ENCODE peak calls at places on chromosome X, in seven cellular contexts. Z, Q, W, I, R, D and X are unnamed samples.

GRCh38 chrX:10109695-10110094 is 47.1 kb upstream of the CLCN4 start:
- DNase-seq in Z (no peak), Q (no peak), W (no peak), I (no peak), R (no peak), D (peak; percentile 8), X (no peak)

GRCh38 chrX:22135994-22136684 is 104.0 kb downstream of the PHEX start:
- DNase-seq in Z (peak; percentile 67), Q (peak; percentile 35), W (no peak), I (peak; percentile 79), R (peak; percentile 61), D (peak; percentile 34), X (peak; percentile 43)

GRCh38 chrX:40107291-40108083 is 9.7 kb upstream of the BCOR start:
- DNase-seq in Z (peak; percentile 73), Q (peak; percentile 90), W (peak; percentile 52), I (no peak), R (no peak), D (peak; percentile 61), X (peak; percentile 65)

GRCh38 chrX:136310411-136310810 is 9.6 kb downstream of the ADGRG4 start:
- DNase-seq in Z (no peak), Q (peak; percentile 2), W (no peak), I (peak; percentile 40), R (no peak), D (no peak), X (no peak)

GRCh38 chrX:7083468-7084396 is 63.8 kb upstream of the STS start:
- DNase-seq in Z (no peak), Q (peak; percentile 92), W (no peak), I (peak; percentile 98), R (no peak), D (peak; percentile 51), X (peak; percentile 41)

GRCh38 chrX:137792214-137792613 is 226.3 kb downstream of the ZIC3 start:
- DNase-seq in Z (peak; percentile 3), Q (no peak), W (no peak), I (no peak), R (no peak), D (no peak), X (no peak)

GRCh38 chrX:12013220-12013619 is 125.1 kb upstream of the FRMPD4 start:
- DNase-seq in Z (no peak), Q (no peak), W (no peak), I (peak; percentile 54), R (no peak), D (no peak), X (no peak)

GRCh38 chrX:24796204-24796603 is 102.5 kb downstream of the POLA1 start:
- DNase-seq in Z (no peak), Q (no peak), W (no peak), I (no peak), R (no peak), D (no peak), X (no peak)

GRCh38 chrX:69222103-69223090 is 57.1 kb upstream of the PJA1 start:
- DNase-seq in Z (peak; percentile 92), Q (peak; percentile 70), W (peak; percentile 79), I (peak; percentile 63), R (peak; percentile 76), D (peak; percentile 79), X (peak; percentile 79)

GRCh38 chrX:125132274-125132673 is 187.4 kb upstream of the TEX13C start:
- DNase-seq in Z (peak; percentile 29), Q (peak; percentile 48), W (no peak), I (peak; percentile 2), R (no peak), D (peak; percentile 17), X (no peak)
- TF ChIP-seq CTCF in Z (peak; percentile 57), Q (peak; percentile 57), W (peak; percentile 31), I (peak; percentile 38), R (peak; percentile 66), D (peak; percentile 63), X (no peak)

DNA sequence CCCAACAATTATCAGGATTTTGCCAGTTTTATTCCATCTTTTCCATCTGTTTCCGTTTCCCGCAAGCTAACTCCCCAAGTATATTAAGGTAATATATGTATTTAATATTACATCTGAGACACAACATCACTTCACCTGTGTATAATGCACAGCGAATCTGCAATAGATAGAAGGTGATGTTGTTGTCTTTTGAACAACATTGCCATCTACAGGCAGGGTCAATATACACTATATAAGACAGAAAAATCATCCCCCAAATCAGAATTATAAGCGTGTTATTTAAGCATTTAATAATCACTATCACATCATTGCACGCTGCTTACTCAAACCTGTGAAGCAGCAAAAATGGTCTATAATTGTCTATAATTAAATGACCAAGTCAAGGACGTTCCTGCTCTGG is 1115.5 kb downstream of the NLGN4X start:
- DNase-seq in Z (peak; percentile 30), Q (peak; percentile 27), W (no peak), I (no peak), R (no peak), D (no peak), X (peak; percentile 1)
- TF ChIP-seq CTCF in Z (peak; percentile 62), Q (peak; percentile 13), W (no peak), I (no peak), R (peak; percentile 74), D (peak; percentile 36), X (no peak)

DNA sequence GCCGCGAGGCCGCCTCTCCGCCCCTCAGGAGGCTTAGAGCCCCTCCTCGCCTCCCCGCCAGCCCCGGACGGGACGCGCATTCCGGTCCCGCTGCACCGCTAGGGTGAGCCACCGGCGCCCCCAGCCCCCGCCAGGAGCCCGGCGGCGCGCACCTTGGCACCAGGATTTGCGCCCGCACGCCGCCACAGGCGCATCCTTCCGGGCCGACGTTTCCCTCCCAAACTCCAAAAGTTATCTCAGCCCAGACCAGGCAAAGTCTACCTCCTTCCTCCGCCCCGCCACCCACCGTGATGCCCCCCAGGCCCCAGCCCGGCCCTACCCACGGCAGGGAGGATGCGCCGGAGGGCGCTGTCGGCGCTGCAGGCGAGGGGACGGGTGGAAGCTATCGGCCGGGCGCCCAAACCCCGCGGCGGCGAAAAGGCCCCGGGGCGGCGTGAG is 538 bp downstream of the SCML2 start:
- DNase-seq in Z (peak; percentile 70), Q (peak; percentile 47), W (peak; percentile 38), I (no peak), R (peak; percentile 18), D (no peak), X (peak; percentile 17)
- TF ChIP-seq CTCF in Z (peak; percentile 22), Q (no peak), W (no peak), I (no peak), R (peak; percentile 22), D (no peak), X (no peak)

DNA sequence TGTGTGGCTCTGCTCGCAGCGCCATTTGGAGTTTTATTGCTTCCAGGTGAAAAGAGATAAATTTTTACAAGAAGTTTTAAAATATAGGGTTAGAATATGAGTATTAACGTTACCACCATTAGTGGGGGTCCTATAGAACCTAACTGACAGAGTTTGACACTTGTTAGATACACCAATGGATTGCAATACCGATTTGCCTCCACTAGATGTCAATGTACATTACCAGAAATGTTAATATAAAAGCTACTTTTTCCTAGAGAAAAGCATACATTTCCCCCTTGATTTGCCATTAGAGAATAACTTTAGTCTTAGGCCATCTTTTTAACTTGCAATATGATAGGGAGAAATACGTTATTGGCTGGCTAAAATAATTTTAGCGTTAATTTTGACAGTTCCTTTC is 108.4 kb downstream of the LINC00632 start:
- DNase-seq in Z (peak; percentile 33), Q (peak; percentile 21), W (no peak), I (peak; percentile 41), R (peak; percentile 5), D (peak; percentile 24), X (no peak)
- TF ChIP-seq CTCF in Z (peak; percentile 61), Q (peak; percentile 39), W (peak; percentile 62), I (peak; percentile 60), R (peak; percentile 70), D (peak; percentile 54), X (peak; percentile 13)

DNA sequence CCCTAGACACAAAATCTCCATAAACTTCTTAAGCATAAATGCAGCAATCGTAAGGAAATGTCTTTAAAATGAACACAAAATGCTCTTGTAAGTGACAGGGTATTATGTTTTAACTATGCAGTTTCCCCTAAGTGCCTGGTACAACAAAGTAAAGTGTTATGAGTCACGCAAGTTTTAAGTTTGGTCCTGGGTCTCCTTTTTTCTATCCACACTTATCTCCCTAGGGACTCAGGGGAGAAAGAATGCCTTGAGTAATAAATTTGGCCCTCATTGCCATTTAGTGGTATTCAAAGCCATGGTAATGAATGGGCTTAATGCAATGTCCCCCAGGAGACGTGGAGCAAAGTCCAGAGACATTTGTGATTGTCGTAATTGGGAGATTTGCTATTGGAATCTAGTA is 149.1 kb downstream of the MAGEB17 start:
- DNase-seq in Z (no peak), Q (no peak), W (no peak), I (no peak), R (no peak), D (no peak), X (no peak)
- TF ChIP-seq CTCF in Z (no peak), Q (no peak), W (no peak), I (no peak), R (no peak), D (no peak), X (no peak)

GRCh38 chrX:131792356-131792749 is 230.7 kb upstream of the STK26 start:
- DNase-seq in Z (no peak), Q (no peak), W (no peak), I (peak; percentile 93), R (no peak), D (peak; percentile 56), X (no peak)

GRCh38 chrX:131795442-131796229 is 227.5 kb upstream of the STK26 start:
- DNase-seq in Z (no peak), Q (no peak), W (no peak), I (no peak), R (no peak), D (no peak), X (no peak)

GRCh38 chrX:131791608-131792355 is 231.3 kb upstream of the STK26 start:
- DNase-seq in Z (no peak), Q (no peak), W (no peak), I (peak; percentile 18), R (no peak), D (no peak), X (no peak)

GRCh38 chrX:131789664-131790063 is 233.4 kb upstream of the STK26 start:
- DNase-seq in Z (no peak), Q (no peak), W (no peak), I (no peak), R (no peak), D (peak; percentile 37), X (no peak)

DNA sequence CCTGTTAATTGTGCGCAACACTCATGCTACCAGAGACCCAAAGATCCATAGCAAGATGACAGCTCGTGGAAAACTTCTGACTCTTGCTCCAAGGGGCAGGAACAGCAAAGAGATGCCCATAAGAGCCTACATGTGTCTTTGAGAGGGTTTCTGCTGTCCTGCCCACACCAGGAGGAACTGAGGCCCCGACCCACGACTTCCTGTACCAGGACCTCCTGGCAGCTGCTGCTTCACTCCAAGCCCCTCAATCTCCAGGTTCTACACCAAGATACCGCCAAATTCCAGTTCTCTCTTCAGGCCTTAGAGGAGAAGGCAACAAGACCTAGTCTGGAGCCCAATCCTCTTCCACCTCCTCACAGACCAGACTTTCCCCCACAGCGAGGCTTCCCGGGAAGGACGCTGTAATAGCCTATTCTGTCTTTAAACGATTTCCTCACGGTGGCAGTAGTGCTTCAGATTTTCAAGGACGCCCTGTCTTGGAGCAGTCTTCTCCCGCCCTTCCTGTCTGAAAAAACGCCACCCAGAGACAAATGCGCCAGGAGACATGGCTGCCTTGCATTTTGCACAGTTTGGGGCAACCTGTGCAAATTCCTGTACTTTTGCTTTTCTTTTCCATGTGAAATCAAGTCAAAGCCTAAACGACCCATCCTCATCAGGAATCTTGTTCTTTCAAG is 230.2 kb upstream of the STK26 start:
- DNase-seq in Z (no peak), Q (no peak), W (no peak), I (peak; percentile 94), R (no peak), D (peak; percentile 53), X (no peak)
- TF ChIP-seq CTCF in Z (no peak), Q (no peak), W (no peak), I (peak; percentile 44), R (no peak), D (peak; percentile 58), X (no peak)